ENCODE peak calls at places on chromosomes 3 and 15, in four cellular contexts. One of them, this sample, is unnamed.
A peak's percentile ranks its signal among the peaks of the same experiment; 100 is the strongest.

GRCh38 chr3:77915341-77915740 is 875.4 kb downstream of the ROBO2 start:
- DNase-seq in H9: no peak
- DNase-seq in H1: no peak
- DNase-seq in IMR-90: no peak
- DNase-seq in this sample: no peak

GRCh38 chr3:59469948-59470723 is 420.3 kb upstream of the CFAP20DC start:
- DNase-seq in H9: no peak
- DNase-seq in H1: no peak
- DNase-seq in IMR-90: no peak
- DNase-seq in this sample: no peak

GRCh38 chr3:17638351-17638750 is 104.1 kb downstream of the TBC1D5 start:
- DNase-seq in H9: no peak
- DNase-seq in H1: no peak
- DNase-seq in IMR-90: peak; percentile 30
- DNase-seq in this sample: no peak

GRCh38 chr3:197103766-197104165 is 74.1 kb upstream of the MELTF start:
- DNase-seq in H9: no peak
- DNase-seq in H1: no peak
- DNase-seq in IMR-90: peak; percentile 51
- DNase-seq in this sample: no peak

GRCh38 chr15:69608661-69609060 is 156.0 kb downstream of the RPLP1 start:
- DNase-seq in H9: no peak
- DNase-seq in H1: no peak
- DNase-seq in IMR-90: no peak
- DNase-seq in this sample: no peak

GRCh38 chr15:101024111-101024695 is 105.0 kb downstream of the LRRK1 start:
- DNase-seq in H9: peak; percentile 10
- DNase-seq in H1: no peak
- DNase-seq in IMR-90: peak; percentile 96
- DNase-seq in this sample: no peak

GRCh38 chr3:143671641-143672040 is 176.6 kb downstream of the SLC9A9 start:
- DNase-seq in H9: no peak
- DNase-seq in H1: no peak
- DNase-seq in IMR-90: no peak
- DNase-seq in this sample: no peak

GRCh38 chr3:183975981-183976662 is 41.6 kb downstream of the ABCC5 start:
- DNase-seq in H9: no peak
- DNase-seq in H1: no peak
- DNase-seq in IMR-90: peak; percentile 35
- DNase-seq in this sample: peak; percentile 22

GRCh38 chr15:55230051-55230670 is 33.4 kb upstream of the RSL24D1 start:
- DNase-seq in H9: no peak
- DNase-seq in H1: no peak
- DNase-seq in IMR-90: peak; percentile 32
- DNase-seq in this sample: no peak

GRCh38 chr3:130759692-130760338 is 13.2 kb upstream of the PIK3R4 start:
- DNase-seq in H9: peak; percentile 39
- DNase-seq in H1: no peak
- DNase-seq in IMR-90: peak; percentile 49
- DNase-seq in this sample: peak; percentile 63

GRCh38 chr3:100057716-100058575 is 56.4 kb downstream of the FILIP1L start:
- DNase-seq in H9: no peak
- DNase-seq in H1: no peak
- DNase-seq in IMR-90: no peak
- DNase-seq in this sample: no peak

GRCh38 chr15:70902105-70902504 is 9.5 kb downstream of the LRRC49 start:
- DNase-seq in H9: no peak
- DNase-seq in H1: no peak
- DNase-seq in IMR-90: peak; percentile 95
- DNase-seq in this sample: peak; percentile 94

GRCh38 chr3:30343067-30343831 is 263.2 kb upstream of the TGFBR2 start:
- DNase-seq in H9: no peak
- DNase-seq in H1: no peak
- DNase-seq in IMR-90: no peak
- DNase-seq in this sample: peak; percentile 13

GRCh38 chr15:78681306-78682012 is 40.4 kb upstream of the CHRNB4 start:
- DNase-seq in H9: no peak
- DNase-seq in H1: peak; percentile 37
- DNase-seq in IMR-90: no peak
- DNase-seq in this sample: peak; percentile 90

GRCh38 chr15:28954466-28955159 is 68.8 kb downstream of the APBA2 start:
- DNase-seq in H9: peak; percentile 22
- DNase-seq in H1: peak; percentile 39
- DNase-seq in IMR-90: no peak
- DNase-seq in this sample: no peak

GRCh38 chr15:55574096-55574495 is 14.0 kb downstream of the PYGO1 start:
- DNase-seq in H9: no peak
- DNase-seq in H1: no peak
- DNase-seq in IMR-90: no peak
- DNase-seq in this sample: no peak

GRCh38 chr15:77406846-77407245 is 13.1 kb downstream of the PEAK1 start:
- DNase-seq in H9: no peak
- DNase-seq in H1: no peak
- DNase-seq in IMR-90: no peak
- DNase-seq in this sample: no peak

GRCh38 chr3:176737480-176738147 is 459.7 kb downstream of the TBL1XR1 start:
- DNase-seq in H9: no peak
- DNase-seq in H1: no peak
- DNase-seq in IMR-90: no peak
- DNase-seq in this sample: no peak

GRCh38 chr3:10700821-10701220 is 115.2 kb upstream of the SLC6A11 start:
- DNase-seq in H9: no peak
- DNase-seq in H1: no peak
- DNase-seq in IMR-90: no peak
- DNase-seq in this sample: no peak

GRCh38 chr15:31102049-31102321 is 460 bp upstream of the TRPM1 start:
- DNase-seq in H9: no peak
- DNase-seq in H1: no peak
- DNase-seq in IMR-90: no peak
- DNase-seq in this sample: no peak

GRCh38 chr3:177195242-177195940 is 1.9 kb downstream of the TBL1XR1 start:
- DNase-seq in H9: no peak
- DNase-seq in H1: no peak
- DNase-seq in IMR-90: no peak
- DNase-seq in this sample: peak; percentile 78

GRCh38 chr15:90407871-90408317 is 19.9 kb downstream of the IQGAP1 start:
- DNase-seq in H9: no peak
- DNase-seq in H1: no peak
- DNase-seq in IMR-90: peak; percentile 61
- DNase-seq in this sample: no peak

GRCh38 chr3:83567935-83568334 is 1390.9 kb upstream of the CADM2 start:
- DNase-seq in H9: no peak
- DNase-seq in H1: no peak
- DNase-seq in IMR-90: no peak
- DNase-seq in this sample: no peak

GRCh38 chr3:140917769-140918168 is 23.9 kb upstream of the SLC25A36 start:
- DNase-seq in H9: no peak
- DNase-seq in H1: no peak
- DNase-seq in IMR-90: no peak
- DNase-seq in this sample: no peak

GRCh38 chr15:91253605-91254004 is 153.5 kb downstream of the SV2B start:
- DNase-seq in H9: no peak
- DNase-seq in H1: no peak
- DNase-seq in IMR-90: no peak
- DNase-seq in this sample: no peak

GRCh38 chr3:27596920-27597319 is 112.7 kb upstream of the SLC4A7 start:
- DNase-seq in H9: no peak
- DNase-seq in H1: no peak
- DNase-seq in IMR-90: peak; percentile 46
- DNase-seq in this sample: no peak

GRCh38 chr15:84671211-84671610 is 13.2 kb upstream of the NMB start:
- DNase-seq in H9: no peak
- DNase-seq in H1: no peak
- DNase-seq in IMR-90: peak; percentile 87
- DNase-seq in this sample: no peak

GRCh38 chr3:140505256-140505655 is 172.6 kb upstream of the TRIM42 start:
- DNase-seq in H9: no peak
- DNase-seq in H1: no peak
- DNase-seq in IMR-90: no peak
- DNase-seq in this sample: peak; percentile 53

GRCh38 chr3:107679911-107680310 is 157.1 kb downstream of the BBX start:
- DNase-seq in H9: no peak
- DNase-seq in H1: no peak
- DNase-seq in IMR-90: no peak
- DNase-seq in this sample: no peak

GRCh38 chr15:50519740-50520425 is 26.6 kb downstream of the USP50 start:
- DNase-seq in H9: no peak
- DNase-seq in H1: no peak
- DNase-seq in IMR-90: peak; percentile 11
- DNase-seq in this sample: no peak

GRCh38 chr15:95784508-95784907 is 546.0 kb upstream of the NR2F2 start:
- DNase-seq in H9: no peak
- DNase-seq in H1: no peak
- DNase-seq in IMR-90: no peak
- DNase-seq in this sample: no peak

GRCh38 chr15:99090011-99090699 is 14.7 kb upstream of the SYNM start:
- DNase-seq in H9: no peak
- DNase-seq in H1: no peak
- DNase-seq in IMR-90: peak; percentile 31
- DNase-seq in this sample: no peak

GRCh38 chr3:57062119-57062631 is 1.7 kb downstream of the SPATA12 start:
- DNase-seq in H9: peak; percentile 49
- DNase-seq in H1: peak; percentile 57
- DNase-seq in IMR-90: no peak
- DNase-seq in this sample: peak; percentile 33
- H2BK120ac ChIP-seq in H9: no peak overlapping the region
- H2BK120ac ChIP-seq in H1: no peak overlapping the region
- H2BK120ac ChIP-seq in IMR-90: no peak overlapping the region
- H2BK120ac ChIP-seq in this sample: no peak overlapping the region

DNA sequence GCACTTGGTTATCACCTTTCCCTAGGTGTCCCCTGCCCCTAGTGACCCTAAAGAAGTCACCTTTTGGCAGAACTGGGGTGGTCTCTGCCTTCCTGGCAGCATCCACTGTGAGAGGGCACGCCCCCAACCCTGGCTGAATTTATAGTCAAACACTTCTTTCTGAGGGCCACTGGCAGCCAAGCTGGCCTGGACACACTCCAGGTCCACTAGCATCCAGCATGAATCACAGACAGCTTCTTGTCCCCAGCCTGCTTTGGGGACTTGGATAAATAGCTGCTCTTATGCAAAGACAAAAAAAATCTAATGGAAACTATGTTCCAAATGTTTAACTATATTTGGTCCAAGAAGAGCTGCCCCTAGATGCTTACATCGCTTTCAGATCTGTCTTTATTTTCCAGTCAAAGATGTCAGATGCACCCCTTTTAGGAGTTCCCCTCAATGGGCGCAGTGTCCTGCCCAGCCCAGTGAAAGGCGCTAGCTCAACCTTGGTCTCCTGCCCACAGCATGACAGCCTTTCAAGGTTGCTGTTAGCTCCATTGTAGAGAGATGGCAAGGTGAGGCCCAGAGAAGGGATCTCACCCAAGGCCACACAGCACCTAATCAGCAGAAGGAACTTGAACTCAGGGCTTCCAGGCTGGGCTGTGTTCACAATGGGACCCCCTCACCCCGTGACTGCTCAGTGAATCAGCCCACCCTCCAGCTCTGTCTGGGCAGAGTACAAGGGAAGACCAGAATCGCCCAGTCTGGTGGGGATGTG is 7.0 kb downstream of the RASL12 start:
- DNase-seq in H9: no peak
- DNase-seq in H1: no peak
- DNase-seq in IMR-90: no peak
- DNase-seq in this sample: no peak
- H3K27ac ChIP-seq in H9: no peak overlapping the region
- H3K27ac ChIP-seq in H1: no peak overlapping the region
- H3K27ac ChIP-seq in IMR-90: no peak overlapping the region
- H3K27ac ChIP-seq in this sample: no peak overlapping the region

GRCh38 chr3:127484601-127485388 is 105.7 kb downstream of the TPRA1 start:
- DNase-seq in H9: peak; percentile 15
- DNase-seq in H1: peak; percentile 23
- DNase-seq in IMR-90: no peak
- DNase-seq in this sample: no peak
- H2BK120ac ChIP-seq in H9: no peak overlapping the region
- H2BK120ac ChIP-seq in H1: no peak overlapping the region
- H2BK120ac ChIP-seq in IMR-90: no peak overlapping the region
- H2BK120ac ChIP-seq in this sample: no peak overlapping the region

DNA sequence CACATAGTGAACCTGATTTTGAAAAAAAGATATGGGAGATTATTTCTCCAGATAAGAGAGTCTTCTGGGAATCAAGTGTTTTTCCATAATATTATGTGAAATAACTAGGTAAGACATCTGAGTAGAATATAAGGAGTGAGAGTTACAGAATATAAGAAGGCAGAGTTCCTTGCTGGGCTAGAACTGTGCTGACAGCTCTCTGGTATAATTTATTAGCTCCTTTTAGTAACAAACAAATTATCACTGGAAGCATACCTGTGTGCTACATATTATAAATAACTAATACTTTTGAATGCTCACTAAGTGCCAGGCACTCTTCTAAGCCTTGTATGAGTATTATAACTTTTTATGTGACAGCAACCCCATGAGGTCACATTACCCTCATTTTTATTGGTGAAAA is 18.9 kb upstream of the TNFSF10 start:
- DNase-seq in H9: no peak
- DNase-seq in H1: no peak
- DNase-seq in IMR-90: no peak
- DNase-seq in this sample: no peak
- H3K27ac ChIP-seq in H9: no peak overlapping the region
- H3K27ac ChIP-seq in H1: no peak overlapping the region
- H3K27ac ChIP-seq in IMR-90: no peak overlapping the region
- H3K27ac ChIP-seq in this sample: no peak overlapping the region

GRCh38 chr3:8983026-8983425 is 19.8 kb upstream of the RAD18 start:
- DNase-seq in H9: no peak
- DNase-seq in H1: no peak
- DNase-seq in IMR-90: no peak
- DNase-seq in this sample: no peak
- H2BK120ac ChIP-seq in H9: no peak overlapping the region
- H2BK120ac ChIP-seq in H1: no peak overlapping the region
- H2BK120ac ChIP-seq in IMR-90: no peak overlapping the region
- H2BK120ac ChIP-seq in this sample: no peak overlapping the region

GRCh38 chr15:59292393-59292792 is 80.3 kb downstream of the MYO1E start:
- DNase-seq in H9: no peak
- DNase-seq in H1: no peak
- DNase-seq in IMR-90: peak; percentile 51
- DNase-seq in this sample: peak; percentile 22
- H3K27ac ChIP-seq in H9: no peak overlapping the region
- H3K27ac ChIP-seq in H1: peak overlapping the region; percentile 21
- H3K27ac ChIP-seq in IMR-90: no peak overlapping the region
- H3K27ac ChIP-seq in this sample: no peak overlapping the region